ENCODE peak calls at places on chromosomes 3 and 15, in nine cellular contexts. M, Y, X, L, H, R, E, O and F are unnamed samples.
A peak's percentile ranks its signal among the peaks of the same experiment; 100 is the strongest.

GRCh38 chr3:119206611-119207511 is 33.5 kb downstream of the UPK1B start:
- DNase-seq in L (no peak), O (peak; percentile 39), Y (peak; percentile 18), M (no peak), X (no peak), R (no peak), E (no peak), H (no peak), F (no peak)

GRCh38 chr15:59232476-59232875 is 25.8 kb downstream of the LDHAL6B start:
- DNase-seq in R (no peak), L (no peak), Y (no peak), M (peak; percentile 76), X (peak; percentile 68), H (no peak), O (no peak), E (no peak), F (no peak)

GRCh38 chr15:37050345-37050744 is 50.0 kb downstream of the MEIS2 start:
- DNase-seq in O (no peak), R (no peak), L (no peak), Y (no peak), H (no peak), X (no peak), E (no peak), M (no peak), F (no peak)

GRCh38 chr15:73952913-73953750 is 26.9 kb downstream of the LOXL1 start:
- DNase-seq in E (no peak), Y (no peak), M (no peak), O (no peak), H (no peak), R (peak; percentile 41), X (no peak), L (no peak), F (peak; percentile 34)

GRCh38 chr3:138381950-138382715 is 33.8 kb downstream of the MRAS start:
- DNase-seq in X (peak; percentile 39), O (no peak), E (no peak), R (peak; percentile 84), M (peak; percentile 28), L (no peak), H (no peak), Y (no peak), F (peak; percentile 82)

GRCh38 chr3:143901105-143901504 is 52.8 kb upstream of the SLC9A9 start:
- DNase-seq in E (no peak), X (peak; percentile 81), R (no peak), L (no peak), Y (no peak), O (no peak), H (no peak), M (no peak), F (no peak)

GRCh38 chr3:133572158-133573053 is 1.1 kb upstream of the CDV3 start:
- DNase-seq in R (no peak), H (no peak), Y (peak; percentile 92), E (no peak), M (no peak), L (no peak), O (peak; percentile 1), X (no peak), F (no peak)

GRCh38 chr15:56243774-56244236 is at the start of gene RFX7:
- DNase-seq in R (peak; percentile 82), O (peak; percentile 92), E (peak; percentile 72), X (peak; percentile 35), Y (no peak), L (no peak), M (peak; percentile 27), H (peak; percentile 34), F (peak; percentile 85)

GRCh38 chr15:67194171-67195114 is 60.0 kb downstream of the AAGAB start:
- DNase-seq in O (no peak), H (no peak), M (no peak), E (no peak), R (no peak), X (peak; percentile 57), L (no peak), Y (no peak), F (no peak)

GRCh38 chr3:58588030-58588614 is 10.9 kb upstream of the FAM107A start:
- DNase-seq in E (no peak), R (no peak), L (no peak), Y (peak; percentile 38), H (no peak), M (no peak), O (no peak), X (no peak), F (no peak)

GRCh38 chr15:87609474-87609873 is 647.1 kb downstream of the NTRK3 start:
- DNase-seq in L (no peak), H (no peak), Y (no peak), M (peak; percentile 49), X (peak; percentile 15), O (no peak), E (no peak), R (no peak), F (no peak)

GRCh38 chr3:196159952-196160804 is 51.0 kb downstream of the ZDHHC19 start:
- DNase-seq in H (no peak), M (peak; percentile 80), O (no peak), X (peak; percentile 23), E (no peak), R (peak; percentile 76), L (no peak), Y (peak; percentile 86), F (peak; percentile 78)

GRCh38 chr3:32238816-32239637 is 547 bp downstream of the CMTM8 start:
- DNase-seq in Y (peak; percentile 55), X (no peak), R (peak; percentile 66), L (no peak), H (no peak), E (peak; percentile 14), O (peak; percentile 26), M (no peak), F (peak; percentile 64)

GRCh38 chr3:185422677-185423076 is 59.7 kb downstream of the MAP3K13 start:
- DNase-seq in R (no peak), E (no peak), X (no peak), L (no peak), O (no peak), M (no peak), H (no peak), Y (no peak), F (no peak)

GRCh38 chr3:50675179-50676030 is 678 bp downstream of the DOCK3 start:
- DNase-seq in E (peak; percentile 82), Y (peak; percentile 46), L (no peak), R (peak; percentile 50), O (peak; percentile 63), M (no peak), H (no peak), X (no peak), F (peak; percentile 59)

GRCh38 chr15:68687136-68687735 is 108.4 kb downstream of the CORO2B start:
- DNase-seq in Y (no peak), H (no peak), E (no peak), L (no peak), R (no peak), X (no peak), M (no peak), O (no peak), F (no peak)

GRCh38 chr3:61808526-61808925 is 247.2 kb downstream of the PTPRG start:
- DNase-seq in H (no peak), R (peak; percentile 70), E (no peak), X (no peak), O (no peak), M (no peak), Y (no peak), L (peak; percentile 63), F (no peak)

GRCh38 chr15:28901987-28902745 is 16.4 kb downstream of the APBA2 start:
- DNase-seq in Y (no peak), H (no peak), O (no peak), R (no peak), E (no peak), M (peak; percentile 25), X (no peak), L (no peak), F (no peak)

GRCh38 chr15:48191574-48192225 is at the start of gene CTXN2:
- DNase-seq in M (no peak), L (no peak), Y (no peak), X (no peak), H (no peak), R (no peak), O (no peak), E (peak; percentile 37), F (no peak)

GRCh38 chr15:75428152-75428551 is 23.3 kb downstream of the SIN3A start:
- DNase-seq in L (no peak), Y (no peak), O (no peak), H (no peak), M (no peak), E (no peak), X (no peak), R (no peak), F (no peak)

GRCh38 chr15:57183614-57184344 is 192.5 kb upstream of the CGNL1 start:
- DNase-seq in E (no peak), H (no peak), R (no peak), L (no peak), X (no peak), O (no peak), M (no peak), Y (no peak), F (no peak)

GRCh38 chr3:71168961-71169411 is 414.5 kb downstream of the FOXP1 start:
- DNase-seq in R (no peak), Y (no peak), E (no peak), M (no peak), H (no peak), X (no peak), O (no peak), L (no peak), F (no peak)

GRCh38 chr3:37223084-37223975 is 48.9 kb upstream of the LRRFIP2 start:
- DNase-seq in M (peak; percentile 86), X (no peak), R (no peak), H (no peak), Y (no peak), E (no peak), O (peak; percentile 45), L (no peak), F (no peak)

GRCh38 chr3:117549716-117550115 is 840.1 kb downstream of the TUSC7 start:
- DNase-seq in E (no peak), X (no peak), Y (no peak), L (no peak), M (no peak), R (no peak), O (no peak), H (no peak), F (no peak)

GRCh38 chr3:125143982-125144652 is 68.4 kb downstream of the SLC12A8 start:
- DNase-seq in O (no peak), L (no peak), X (no peak), M (no peak), E (no peak), Y (no peak), R (no peak), H (no peak), F (no peak)

GRCh38 chr3:187833799-187834578 is 88.7 kb upstream of the BCL6 start:
- DNase-seq in M (peak; percentile 35), O (no peak), H (no peak), Y (no peak), X (no peak), L (no peak), R (no peak), E (no peak), F (no peak)

GRCh38 chr15:73560501-73561117 is 72.6 kb downstream of the NPTN start:
- DNase-seq in H (no peak), M (peak; percentile 49), X (peak; percentile 43), O (peak; percentile 26), E (no peak), Y (peak; percentile 81), R (no peak), L (no peak), F (no peak)

GRCh38 chr3:105764378-105765376 is 104.1 kb downstream of the CBLB start:
- DNase-seq in L (no peak), E (no peak), O (no peak), M (peak; percentile 85), X (no peak), Y (peak; percentile 50), H (no peak), R (no peak), F (no peak)

GRCh38 chr3:88005066-88005465 is 53.7 kb downstream of the CGGBP1 start:
- DNase-seq in L (no peak), M (peak; percentile 65), O (no peak), R (no peak), E (no peak), H (no peak), Y (peak; percentile 26), X (peak; percentile 9), F (no peak)

GRCh38 chr3:152243301-152243711 is 25.4 kb upstream of the MBNL1 start:
- DNase-seq in H (no peak), R (no peak), Y (peak; percentile 79), O (no peak), M (no peak), E (no peak), L (no peak), X (no peak), F (no peak)

GRCh38 chr3:184598220-184598927 is 36.8 kb downstream of the EPHB3 start:
- DNase-seq in R (peak; percentile 30), E (no peak), M (no peak), L (no peak), Y (no peak), H (no peak), X (no peak), O (no peak), F (no peak)